ENCODE peak calls at places on chromosomes 3 and 15, in four cellular contexts. One of them, this sample, is unnamed.

GRCh38 chr3:191244242-191244867 is 45.3 kb downstream of the OSTN start:
- DNase-seq in ovary: no peak
- DNase-seq in right lobe of liver: no peak
- DNase-seq in CD8-positive, alpha-beta T cell: no peak
- DNase-seq in this sample: no peak

GRCh38 chr15:58724471-58724870 is 25.0 kb downstream of the ADAM10 start:
- DNase-seq in ovary: no peak
- DNase-seq in right lobe of liver: no peak
- DNase-seq in CD8-positive, alpha-beta T cell: no peak
- DNase-seq in this sample: no peak

GRCh38 chr3:107421170-107421792 is 44.0 kb downstream of the CCDC54 start:
- DNase-seq in ovary: no peak
- DNase-seq in right lobe of liver: no peak
- DNase-seq in CD8-positive, alpha-beta T cell: no peak
- DNase-seq in this sample: no peak

GRCh38 chr15:67105065-67105951 is 39.9 kb downstream of the SMAD3 start:
- DNase-seq in ovary: peak; percentile 66
- DNase-seq in right lobe of liver: no peak
- DNase-seq in CD8-positive, alpha-beta T cell: no peak
- DNase-seq in this sample: no peak

GRCh38 chr3:48656841-48657281 is 5.8 kb downstream of the CELSR3 start:
- DNase-seq in ovary: no peak
- DNase-seq in right lobe of liver: no peak
- DNase-seq in CD8-positive, alpha-beta T cell: no peak
- DNase-seq in this sample: peak; percentile 10

GRCh38 chr3:99626415-99626788 is 12.0 kb upstream of the COL8A1 start:
- DNase-seq in ovary: no peak
- DNase-seq in right lobe of liver: no peak
- DNase-seq in CD8-positive, alpha-beta T cell: no peak
- DNase-seq in this sample: no peak

GRCh38 chr15:101533371-101534140 is 44.0 kb upstream of the PCSK6 start:
- DNase-seq in ovary: no peak
- DNase-seq in right lobe of liver: no peak
- DNase-seq in CD8-positive, alpha-beta T cell: no peak
- DNase-seq in this sample: no peak

GRCh38 chr3:45499529-45499928 is 95.0 kb upstream of the LIMD1 start:
- DNase-seq in ovary: no peak
- DNase-seq in right lobe of liver: no peak
- DNase-seq in CD8-positive, alpha-beta T cell: no peak
- DNase-seq in this sample: no peak

GRCh38 chr3:100103558-100104441 is 10.5 kb downstream of the FILIP1L start:
- DNase-seq in ovary: no peak
- DNase-seq in right lobe of liver: peak; percentile 90
- DNase-seq in CD8-positive, alpha-beta T cell: no peak
- DNase-seq in this sample: no peak

GRCh38 chr3:100698736-100699135 is 10.6 kb upstream of the TFG start:
- DNase-seq in ovary: no peak
- DNase-seq in right lobe of liver: no peak
- DNase-seq in CD8-positive, alpha-beta T cell: no peak
- DNase-seq in this sample: no peak

GRCh38 chr3:161310649-161311423 is 60.5 kb downstream of the SPTSSB start:
- DNase-seq in ovary: no peak
- DNase-seq in right lobe of liver: no peak
- DNase-seq in CD8-positive, alpha-beta T cell: peak; percentile 32
- DNase-seq in this sample: peak; percentile 28

GRCh38 chr3:111919370-111920065 is 59.3 kb upstream of the ABHD10 start:
- DNase-seq in ovary: no peak
- DNase-seq in right lobe of liver: no peak
- DNase-seq in CD8-positive, alpha-beta T cell: no peak
- DNase-seq in this sample: no peak

GRCh38 chr3:101026244-101026643 is 33.0 kb upstream of the ABI3BP start:
- DNase-seq in ovary: no peak
- DNase-seq in right lobe of liver: no peak
- DNase-seq in CD8-positive, alpha-beta T cell: no peak
- DNase-seq in this sample: no peak

GRCh38 chr15:90266061-90266431 is 574 bp downstream of the NGRN start:
- DNase-seq in ovary: no peak
- DNase-seq in right lobe of liver: no peak
- DNase-seq in CD8-positive, alpha-beta T cell: peak; percentile 19
- DNase-seq in this sample: peak; percentile 32

GRCh38 chr3:78895528-78895927 is 872.3 kb downstream of the ROBO1 start:
- DNase-seq in ovary: no peak
- DNase-seq in right lobe of liver: no peak
- DNase-seq in CD8-positive, alpha-beta T cell: no peak
- DNase-seq in this sample: no peak

GRCh38 chr3:52291508-52292181 is 4.0 kb downstream of the GLYCTK start:
- DNase-seq in ovary: no peak
- DNase-seq in right lobe of liver: no peak
- DNase-seq in CD8-positive, alpha-beta T cell: no peak
- DNase-seq in this sample: no peak

GRCh38 chr15:86231864-86232801 is 152.5 kb downstream of the AGBL1 start:
- DNase-seq in ovary: no peak
- DNase-seq in right lobe of liver: no peak
- DNase-seq in CD8-positive, alpha-beta T cell: peak; percentile 11
- DNase-seq in this sample: no peak

GRCh38 chr15:83846847-83847246 is 192.9 kb downstream of the ADAMTSL3 start:
- DNase-seq in ovary: no peak
- DNase-seq in right lobe of liver: no peak
- DNase-seq in CD8-positive, alpha-beta T cell: no peak
- DNase-seq in this sample: no peak

GRCh38 chr15:67180514-67181191 is 73.8 kb downstream of the AAGAB start:
- DNase-seq in ovary: no peak
- DNase-seq in right lobe of liver: no peak
- DNase-seq in CD8-positive, alpha-beta T cell: no peak
- DNase-seq in this sample: no peak

GRCh38 chr3:129233538-129233937 is 15.9 kb upstream of the COPG1 start:
- DNase-seq in ovary: no peak
- DNase-seq in right lobe of liver: no peak
- DNase-seq in CD8-positive, alpha-beta T cell: no peak
- DNase-seq in this sample: no peak

DNA sequence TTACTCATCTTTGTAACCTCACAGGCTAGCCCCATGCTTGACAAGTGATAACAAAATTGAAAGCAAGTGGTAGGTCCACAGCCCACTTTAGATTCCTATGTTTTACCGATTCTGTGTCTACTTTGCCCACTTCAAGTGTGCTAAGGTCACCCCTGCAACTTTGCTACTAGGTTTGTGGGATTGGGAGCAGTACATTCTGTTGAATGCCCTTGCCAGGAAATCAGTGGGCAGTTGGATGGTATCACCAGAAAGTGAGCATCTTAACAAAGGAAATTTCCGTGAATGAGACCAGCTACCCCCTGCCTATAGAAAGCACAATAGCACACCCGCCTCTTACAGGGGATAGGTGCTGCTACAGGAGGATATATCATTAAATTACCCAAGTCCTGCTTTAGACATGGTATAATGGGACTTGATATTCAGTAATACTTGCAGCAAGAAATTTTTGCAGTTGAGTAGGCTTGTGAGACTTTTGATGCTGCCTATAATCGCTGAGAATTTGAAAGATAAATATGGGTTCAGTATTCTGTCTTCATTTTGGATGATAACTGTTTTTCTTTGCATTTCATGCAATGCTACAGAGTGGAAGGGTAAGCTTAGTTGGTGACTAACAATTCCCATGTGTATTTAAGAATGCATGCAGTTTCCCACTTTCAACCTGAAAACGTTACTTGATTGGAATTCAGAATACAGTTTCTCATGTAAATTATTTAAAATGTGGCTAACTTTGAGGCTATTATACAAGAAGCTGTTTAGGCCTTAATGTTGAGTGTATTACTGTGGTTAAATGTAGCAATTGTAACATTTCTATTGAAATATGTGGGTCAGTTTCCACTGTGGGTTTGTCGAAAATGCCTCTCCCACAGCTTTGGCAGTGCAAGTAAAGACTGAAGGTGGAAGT is 9.5 kb downstream of the EBLN2 start:
- DNase-seq in ovary: no peak
- DNase-seq in right lobe of liver: no peak
- DNase-seq in CD8-positive, alpha-beta T cell: no peak
- DNase-seq in this sample: no peak
- H3K27ac ChIP-seq in ovary: no peak overlapping the region
- H3K27ac ChIP-seq in right lobe of liver: no peak overlapping the region
- H3K27ac ChIP-seq in CD8-positive, alpha-beta T cell: no peak overlapping the region
- H3K27ac ChIP-seq in this sample: no peak overlapping the region

GRCh38 chr3:76043746-76044145 is 258.4 kb upstream of the ZNF717 start:
- DNase-seq in ovary: no peak
- DNase-seq in right lobe of liver: no peak
- DNase-seq in CD8-positive, alpha-beta T cell: no peak
- DNase-seq in this sample: no peak
- H3K4me1 ChIP-seq in ovary: no peaks in the 10 kb centered on the region
- H3K4me1 ChIP-seq in right lobe of liver: no peaks in the 10 kb centered on the region
- H3K4me1 ChIP-seq in CD8-positive, alpha-beta T cell: no peaks in the 10 kb centered on the region
- H3K4me1 ChIP-seq in this sample: no peaks in the 10 kb centered on the region

DNA sequence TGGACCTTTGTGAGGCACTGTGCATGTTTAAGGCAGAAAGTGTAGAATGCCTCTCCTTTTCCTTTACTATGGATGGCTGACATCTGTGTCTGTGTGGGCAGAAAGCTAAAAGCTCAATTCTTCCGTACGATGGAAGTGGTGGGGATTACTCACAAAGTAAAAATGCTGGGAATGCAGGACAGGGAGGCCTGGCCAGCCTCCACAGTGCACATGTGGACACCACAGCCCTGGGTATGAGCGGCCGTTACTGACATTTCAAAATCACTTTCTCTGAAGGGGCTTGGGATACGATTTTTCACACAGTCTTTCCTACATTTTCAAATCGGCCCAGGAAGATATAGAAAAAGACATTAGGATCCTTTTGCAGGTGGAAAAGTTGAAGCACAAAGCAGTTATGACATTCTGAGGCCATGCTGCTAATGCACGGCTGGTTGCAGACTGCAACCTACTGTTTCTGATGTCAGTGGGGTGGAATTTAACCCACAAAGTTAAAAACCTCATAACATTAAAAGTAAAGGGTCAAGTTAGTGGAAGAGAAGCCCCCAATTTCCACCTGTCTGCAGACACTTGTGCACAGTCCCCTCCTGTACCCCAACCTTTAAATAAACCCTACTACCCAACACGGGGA is 27.9 kb downstream of the EHD4 start:
- DNase-seq in ovary: peak; percentile 64
- DNase-seq in right lobe of liver: peak; percentile 31
- DNase-seq in CD8-positive, alpha-beta T cell: no peak
- DNase-seq in this sample: no peak
- H3K4me3 ChIP-seq in ovary: no peak overlapping the region
- H3K4me3 ChIP-seq in right lobe of liver: no peak overlapping the region
- H3K4me3 ChIP-seq in CD8-positive, alpha-beta T cell: no peak overlapping the region
- H3K4me3 ChIP-seq in this sample: no peak overlapping the region

DNA sequence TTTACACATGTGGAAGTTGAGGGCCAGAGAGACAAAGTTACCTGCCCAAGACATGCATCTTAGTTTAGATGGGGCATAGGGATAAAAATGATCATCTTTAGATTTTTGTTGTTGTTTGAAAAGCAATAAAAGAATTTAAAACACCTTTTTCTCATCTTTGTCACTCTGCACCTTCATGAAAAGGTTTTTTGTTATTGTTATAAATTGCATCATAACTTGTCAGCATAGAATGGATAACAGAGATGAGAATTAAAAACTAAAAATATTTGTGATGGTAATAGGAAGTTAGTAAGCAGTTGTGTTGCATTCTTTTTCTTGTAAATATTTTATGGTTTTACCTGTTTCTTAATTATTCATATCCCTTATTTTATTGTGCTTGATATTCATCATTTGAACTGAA is 13.4 kb upstream of the ZBTB47 start:
- DNase-seq in ovary: no peak
- DNase-seq in right lobe of liver: no peak
- DNase-seq in CD8-positive, alpha-beta T cell: no peak
- DNase-seq in this sample: no peak
- H3K27ac ChIP-seq in ovary: no peak overlapping the region
- H3K27ac ChIP-seq in right lobe of liver: no peak overlapping the region
- H3K27ac ChIP-seq in CD8-positive, alpha-beta T cell: no peak overlapping the region
- H3K27ac ChIP-seq in this sample: peak overlapping the region; percentile 74